ENCODE peak calls at places on chromosomes 13 and 19, in five cellular contexts. Q is upper lobe of right lung, O is adrenal gland, T is Peyer's patch, M is aorta. N is an unnamed sample.

GRCh38 chr13:59269476-59269875 is 894.3 kb downstream of the DIAPH3 start:
- DNase-seq in Q (no peak), O (no peak), T (no peak), M (no peak), N (no peak)

GRCh38 chr19:50460161-50460765 is 16.0 kb upstream of the EMC10 start:
- DNase-seq in Q (no peak), O (no peak), T (no peak), M (no peak), N (no peak)

GRCh38 chr13:69524459-69525155 is 583.0 kb upstream of the ATXN8OS start:
- DNase-seq in Q (no peak), O (no peak), T (no peak), M (no peak), N (no peak)

GRCh38 chr13:52980695-52981094 is 47.9 kb upstream of the OLFM4 start:
- DNase-seq in Q (no peak), O (no peak), T (no peak), M (no peak), N (no peak)

GRCh38 chr19:42092350-42092749 is 16.4 kb downstream of the ZNF574 start:
- DNase-seq in Q (no peak), O (no peak), T (no peak), M (no peak), N (no peak)

GRCh38 chr19:37867831-37868230 is 38.6 kb downstream of the WDR87 start:
- DNase-seq in Q (no peak), O (no peak), T (no peak), M (no peak), N (no peak)

GRCh38 chr13:69566104-69566716 is 541.4 kb upstream of the ATXN8OS start:
- DNase-seq in Q (no peak), O (no peak), T (no peak), M (no peak), N (no peak)

GRCh38 chr19:35155441-35155840 is 906 bp downstream of the FXYD5 start:
- DNase-seq in Q (no peak), O (no peak), T (no peak), M (no peak), N (no peak)

GRCh38 chr13:21478881-21479808 is 20.0 kb upstream of the ZDHHC20 start:
- DNase-seq in Q (no peak), O (no peak), T (no peak), M (no peak), N (no peak)

GRCh38 chr13:32314968-32315254 is 252 bp downstream of the ZAR1L start:
- DNase-seq in Q (no peak), O (peak; percentile 74), T (no peak), M (peak; percentile 52), N (no peak)

GRCh38 chr13:100611678-100612492 is 23.3 kb upstream of the GGACT start:
- DNase-seq in Q (no peak), O (no peak), T (no peak), M (no peak), N (no peak)

GRCh38 chr19:2491130-2491801 is 15.3 kb downstream of the GADD45B start:
- DNase-seq in Q (peak; percentile 96), O (no peak), T (peak; percentile 95), M (no peak), N (peak; percentile 92)

GRCh38 chr13:98541701-98542203 is 35.2 kb downstream of the STK24 start:
- DNase-seq in Q (no peak), O (no peak), T (no peak), M (no peak), N (no peak)

GRCh38 chr13:103510007-103510406 is 443.8 kb upstream of the SLC10A2 start:
- DNase-seq in Q (no peak), O (no peak), T (no peak), M (no peak), N (no peak)

GRCh38 chr19:40565355-40565754 is 11.3 kb upstream of the SHKBP1 start:
- DNase-seq in Q (no peak), O (no peak), T (no peak), M (no peak), N (no peak)

GRCh38 chr13:99120751-99121150 is 79.9 kb upstream of the UBAC2 start:
- DNase-seq in Q (no peak), O (no peak), T (no peak), M (no peak), N (no peak)

GRCh38 chr13:25468330-25469178 is 96.8 kb downstream of the ATP8A2 start:
- DNase-seq in Q (no peak), O (peak; percentile 62), T (no peak), M (no peak), N (no peak)

GRCh38 chr19:23991170-23991569 is 76.5 kb downstream of the ZNF726 start:
- DNase-seq in Q (no peak), O (peak; percentile 58), T (no peak), M (no peak), N (no peak)

GRCh38 chr13:24274452-24274971 is 34.9 kb upstream of the C1QTNF9 start:
- DNase-seq in Q (peak; percentile 71), O (peak; percentile 69), T (no peak), M (no peak), N (no peak)

GRCh38 chr13:110126391-110126961 is 180.5 kb downstream of the COL4A1 start:
- DNase-seq in Q (no peak), O (peak; percentile 74), T (no peak), M (peak; percentile 74), N (no peak)

GRCh38 chr19:48815870-48816501 is 5.2 kb upstream of the BCAT2 start:
- DNase-seq in Q (no peak), O (peak; percentile 90), T (no peak), M (no peak), N (no peak)

GRCh38 chr13:112842343-112842856 is 126.6 kb upstream of the MCF2L start:
- DNase-seq in Q (no peak), O (no peak), T (no peak), M (no peak), N (no peak)

GRCh38 chr19:57465680-57466381 is 8.9 kb upstream of the VN1R1 start:
- DNase-seq in Q (no peak), O (no peak), T (no peak), M (no peak), N (no peak)

GRCh38 chr13:79775830-79776229 is 294.9 kb downstream of the NDFIP2 start:
- DNase-seq in Q (no peak), O (peak; percentile 52), T (no peak), M (no peak), N (no peak)

GRCh38 chr13:112679381-112679780 is 10.5 kb upstream of the ATP11A start:
- DNase-seq in Q (peak; percentile 46), O (peak; percentile 35), T (no peak), M (no peak), N (peak; percentile 28)

GRCh38 chr13:100601716-100602115 is 13.1 kb upstream of the GGACT start:
- DNase-seq in Q (no peak), O (no peak), T (no peak), M (no peak), N (no peak)

GRCh38 chr13:57932071-57932470 is 300.5 kb downstream of the PCDH17 start:
- DNase-seq in Q (no peak), O (no peak), T (no peak), M (no peak), N (no peak)

GRCh38 chr13:30341815-30342570 is 34.6 kb upstream of the KATNAL1 start:
- DNase-seq in Q (peak; percentile 85), O (peak; percentile 93), T (peak; percentile 62), M (peak; percentile 92), N (peak; percentile 83)

GRCh38 chr13:73973156-73973555 is 161.0 kb downstream of the KLF12 start:
- DNase-seq in Q (no peak), O (no peak), T (no peak), M (no peak), N (no peak)

GRCh38 chr19:6273701-6274601 is 5.8 kb downstream of the MLLT1 start:
- DNase-seq in Q (peak; percentile 90), O (peak; percentile 95), T (no peak), M (peak; percentile 94), N (peak; percentile 88)

GRCh38 chr13:114068723-114069322 is 63.6 kb downstream of the RASA3 start:
- DNase-seq in Q (peak; percentile 67), O (no peak), T (peak; percentile 35), M (no peak), N (no peak)

DNA sequence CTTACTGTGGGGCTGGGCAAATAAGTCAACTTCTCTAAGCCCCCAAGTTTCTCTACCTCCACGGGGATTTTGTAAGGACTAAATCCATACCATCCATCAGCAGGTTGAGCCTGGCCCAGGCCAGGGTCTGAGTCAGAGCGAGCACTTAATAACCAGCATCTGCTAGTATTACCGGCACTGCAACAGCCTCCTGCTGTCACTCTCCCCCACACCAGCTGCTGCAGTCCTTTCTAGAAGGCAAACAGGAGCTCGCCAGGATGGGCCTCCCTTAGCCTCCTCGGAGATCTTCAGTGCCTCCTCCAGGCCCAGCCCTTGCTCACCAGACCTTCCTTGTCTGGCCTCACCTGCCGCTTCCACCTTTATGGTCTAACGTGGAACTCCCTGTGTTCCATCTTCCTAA is 3.2 kb downstream of the NAPA start:
- DNase-seq in Q (no peak), O (peak; percentile 63), T (peak; percentile 39), M (no peak), N (no peak)
- H3K4me3 ChIP-seq in Q (peak overlapping the region; percentile 95), O (no peak overlapping the region), T (no peak overlapping the region), M (no peak overlapping the region), N (peak overlapping the region; percentile 96)

GRCh38 chr19:52991484-52991883 is 22.2 kb upstream of the ERVV-1 start:
- DNase-seq in Q (no peak), O (peak; percentile 55), T (no peak), M (no peak), N (no peak)

GRCh38 chr19:52993342-52994178 is 20.2 kb upstream of the ERVV-1 start:
- DNase-seq in Q (peak; percentile 83), O (peak; percentile 91), T (peak; percentile 69), M (peak; percentile 86), N (peak; percentile 81)

GRCh38 chr19:52992109-52993004 is 21.4 kb upstream of the ERVV-1 start:
- DNase-seq in Q (peak; percentile 70), O (no peak), T (no peak), M (peak; percentile 54), N (no peak)

GRCh38 chr19:52988506-52988905 is 25.2 kb upstream of the ERVV-1 start:
- DNase-seq in Q (no peak), O (no peak), T (no peak), M (no peak), N (no peak)

GRCh38 chr19:52991021-52991420 is 22.7 kb upstream of the ERVV-1 start:
- DNase-seq in Q (no peak), O (no peak), T (no peak), M (no peak), N (no peak)
- H3K27ac ChIP-seq in Q (no peak overlapping the region), O (no peak overlapping the region), T (no peak overlapping the region), M (no peak overlapping the region), N (no peak overlapping the region)

GRCh38 chr19:22595422-22595821 is 38.7 kb upstream of the ZNF492 start:
- DNase-seq in Q (no peak), O (no peak), T (no peak), M (no peak), N (no peak)
- H3K9me3 ChIP-seq in Q (no peaks in the 10 kb centered on the region), O (no peaks in the 10 kb centered on the region), T (no peaks in the 10 kb centered on the region), M (no peaks in the 10 kb centered on the region), N (no peaks in the 10 kb centered on the region)

DNA sequence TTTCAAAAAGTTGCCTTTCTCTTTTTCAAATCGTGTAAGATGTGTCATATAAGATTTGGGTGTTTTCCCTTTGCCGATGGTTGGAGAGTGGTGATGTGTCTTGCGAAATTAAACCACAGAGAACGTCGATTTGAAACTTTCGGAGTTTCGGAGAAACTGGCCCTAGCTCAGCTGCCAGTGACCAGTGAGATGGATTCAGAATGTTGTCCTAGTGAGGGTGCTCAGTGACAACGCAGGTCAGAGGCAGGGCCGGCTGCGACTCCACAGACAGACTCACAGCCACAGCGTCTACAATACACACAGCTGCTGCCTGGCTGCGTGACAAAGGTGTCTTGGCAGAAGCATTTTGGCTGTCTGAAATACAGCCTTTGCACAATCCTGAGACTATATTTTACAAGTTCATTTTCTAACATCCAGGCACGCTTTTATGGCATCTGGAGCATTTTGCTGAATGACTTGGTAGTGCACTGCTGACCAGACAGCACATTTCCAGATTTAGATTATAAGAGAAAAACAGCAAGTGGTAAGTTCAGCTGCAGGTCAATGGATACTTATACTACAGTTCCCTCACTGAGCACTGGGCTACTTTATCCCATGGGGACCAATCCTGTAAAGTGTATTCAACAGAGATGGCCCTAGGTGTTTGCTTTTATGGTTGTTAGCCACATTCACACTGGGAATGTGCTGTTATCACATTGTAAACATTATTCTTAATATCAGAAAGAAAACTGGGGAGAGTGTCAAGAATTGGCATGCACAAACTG is 207.5 kb downstream of the KCNRG start:
- DNase-seq in Q (peak; percentile 83), O (peak; percentile 87), T (no peak), M (peak; percentile 74), N (peak; percentile 81)
- H3K4me3 ChIP-seq in Q (peak overlapping the region; percentile 13), O (no peak overlapping the region), T (no peak overlapping the region), M (no peak overlapping the region), N (peak overlapping the region; percentile 12)

N was measured in lower lobe of right lung.